ENCODE peak calls at places on chromosomes 6 and 20, in five cellular contexts. One of them, this sample, is unnamed.

GRCh38 chr6:141988954-141989705 is 143.6 kb upstream of the GJE1 start:
- DNase-seq in A549: peak
- DNase-seq in HepG2: peak
- DNase-seq in H1: peak
- DNase-seq in K562: no peak
- DNase-seq in this sample: no peak

GRCh38 chr6:45554596-45554995 is 176.9 kb upstream of the SUPT3H start:
- DNase-seq in A549: no peak
- DNase-seq in HepG2: no peak
- DNase-seq in H1: no peak
- DNase-seq in K562: no peak
- DNase-seq in this sample: no peak

GRCh38 chr6:111593516-111593824 is 12.2 kb downstream of the TRAF3IP2 start:
- DNase-seq in A549: no peak
- DNase-seq in HepG2: no peak
- DNase-seq in H1: no peak
- DNase-seq in K562: no peak
- DNase-seq in this sample: no peak

GRCh38 chr20:23205656-23206055 is 119.5 kb upstream of the CD93 start:
- DNase-seq in A549: no peak
- DNase-seq in HepG2: no peak
- DNase-seq in H1: peak
- DNase-seq in K562: no peak
- DNase-seq in this sample: no peak

GRCh38 chr6:116251568-116252384 is 2.1 kb downstream of the TSPYL4 start:
- DNase-seq in A549: no peak
- DNase-seq in HepG2: no peak
- DNase-seq in H1: no peak
- DNase-seq in K562: no peak
- DNase-seq in this sample: no peak

GRCh38 chr6:47743744-47744143 is 38.1 kb upstream of the OPN5 start:
- DNase-seq in A549: peak
- DNase-seq in HepG2: no peak
- DNase-seq in H1: no peak
- DNase-seq in K562: no peak
- DNase-seq in this sample: no peak

GRCh38 chr20:13432126-13432525 is 206.6 kb downstream of the TASP1 start:
- DNase-seq in A549: no peak
- DNase-seq in HepG2: no peak
- DNase-seq in H1: no peak
- DNase-seq in K562: no peak
- DNase-seq in this sample: no peak

GRCh38 chr6:119349341-119350201 is at the start of gene MAN1A1:
- DNase-seq in A549: peak
- DNase-seq in HepG2: peak
- DNase-seq in H1: peak
- DNase-seq in K562: peak
- DNase-seq in this sample: no peak

GRCh38 chr20:64084209-64085152 is at the start of gene LKAAEAR1:
- DNase-seq in A549: no peak
- DNase-seq in HepG2: no peak
- DNase-seq in H1: peak
- DNase-seq in K562: no peak
- DNase-seq in this sample: no peak

GRCh38 chr6:128657181-128657580 is 136.8 kb upstream of the PTPRK start:
- DNase-seq in A549: no peak
- DNase-seq in HepG2: no peak
- DNase-seq in H1: no peak
- DNase-seq in K562: no peak
- DNase-seq in this sample: no peak

GRCh38 chr6:150813319-150813992 is 52.0 kb upstream of the MTHFD1L start:
- DNase-seq in A549: peak
- DNase-seq in HepG2: no peak
- DNase-seq in H1: no peak
- DNase-seq in K562: no peak
- DNase-seq in this sample: peak

GRCh38 chr20:62741701-62742491 is 33.3 kb downstream of the NTSR1 start:
- DNase-seq in A549: no peak
- DNase-seq in HepG2: no peak
- DNase-seq in H1: no peak
- DNase-seq in K562: no peak
- DNase-seq in this sample: no peak

GRCh38 chr6:106790146-106790770 is 160.9 kb downstream of the QRSL1 start:
- DNase-seq in A549: no peak
- DNase-seq in HepG2: peak
- DNase-seq in H1: no peak
- DNase-seq in K562: no peak
- DNase-seq in this sample: no peak

GRCh38 chr6:6843057-6843627 is 254.6 kb downstream of the LY86 start:
- DNase-seq in A549: peak
- DNase-seq in HepG2: no peak
- DNase-seq in H1: no peak
- DNase-seq in K562: no peak
- DNase-seq in this sample: no peak

GRCh38 chr6:51090343-51090742 is 271.7 kb downstream of the TFAP2B start:
- DNase-seq in A549: no peak
- DNase-seq in HepG2: no peak
- DNase-seq in H1: no peak
- DNase-seq in K562: no peak
- DNase-seq in this sample: no peak

GRCh38 chr6:137827411-137827940 is 39.6 kb upstream of the TNFAIP3 start:
- DNase-seq in A549: no peak
- DNase-seq in HepG2: no peak
- DNase-seq in H1: no peak
- DNase-seq in K562: no peak
- DNase-seq in this sample: no peak

GRCh38 chr6:125872259-125872921 is 81.6 kb downstream of the NCOA7 start:
- DNase-seq in A549: peak
- DNase-seq in HepG2: no peak
- DNase-seq in H1: no peak
- DNase-seq in K562: peak
- DNase-seq in this sample: no peak

GRCh38 chr6:79084693-79085092 is 6.6 kb upstream of the PHIP start:
- DNase-seq in A549: no peak
- DNase-seq in HepG2: peak
- DNase-seq in H1: no peak
- DNase-seq in K562: no peak
- DNase-seq in this sample: no peak

GRCh38 chr6:157226761-157227160 is 96.6 kb downstream of the TMEM242 start:
- DNase-seq in A549: no peak
- DNase-seq in HepG2: no peak
- DNase-seq in H1: peak
- DNase-seq in K562: no peak
- DNase-seq in this sample: no peak
- H3K27ac ChIP-seq in A549: no peak
- H3K27ac ChIP-seq in HepG2: no peak
- H3K27ac ChIP-seq in H1: no peak
- H3K27ac ChIP-seq in K562: no peak
- H3K27ac ChIP-seq in this sample: no peak

GRCh38 chr6:89745096-89745495 is 74.5 kb downstream of the MDN1 start:
- DNase-seq in A549: no peak
- DNase-seq in HepG2: no peak
- DNase-seq in H1: no peak
- DNase-seq in K562: no peak
- DNase-seq in this sample: no peak
- TF ChIP-seq KDM1A in A549: no peak
- TF ChIP-seq KDM1A in HepG2: no peak
- TF ChIP-seq KDM1A in H1: no peak
- TF ChIP-seq KDM1A in K562: no peak
- TF ChIP-seq KDM1A in this sample: no peak

DNA sequence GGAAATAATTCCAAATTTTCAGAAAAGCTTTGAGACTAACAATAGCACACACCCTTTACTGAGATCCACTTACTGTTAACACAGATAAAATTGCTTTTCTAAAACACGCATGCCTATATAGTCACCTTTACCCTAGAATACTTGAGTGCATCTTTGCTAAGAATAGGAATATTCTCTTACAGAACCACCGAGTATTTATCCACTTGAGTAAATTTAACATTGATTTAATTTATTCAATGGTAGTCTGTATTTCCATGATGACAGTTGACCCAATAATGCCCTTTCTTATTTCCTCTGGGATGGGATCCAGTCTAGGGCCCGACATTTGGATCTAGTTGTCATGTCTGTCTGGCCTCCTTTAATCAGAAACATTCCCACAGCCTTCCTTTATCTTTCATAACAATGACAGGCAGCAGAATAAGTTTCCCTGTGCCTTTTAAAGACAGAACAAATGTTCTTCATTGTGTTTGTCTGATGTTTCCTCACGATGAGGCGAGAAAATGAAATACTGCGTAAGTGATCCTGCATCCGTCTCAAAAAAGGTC is 56.6 kb upstream of the ERVFRD-1 start:
- DNase-seq in A549: no peak
- DNase-seq in HepG2: no peak
- DNase-seq in H1: no peak
- DNase-seq in K562: no peak
- DNase-seq in this sample: no peak
- H3K27ac ChIP-seq in A549: no peak
- H3K27ac ChIP-seq in HepG2: no peak
- H3K27ac ChIP-seq in H1: no peak
- H3K27ac ChIP-seq in K562: no peak
- H3K27ac ChIP-seq in this sample: no peak

GRCh38 chr6:36673882-36674281 is 4.6 kb upstream of the CDKN1A start:
- DNase-seq in A549: no peak
- DNase-seq in HepG2: no peak
- DNase-seq in H1: no peak
- DNase-seq in K562: no peak
- DNase-seq in this sample: no peak

GRCh38 chr6:36668601-36669390 is 9.7 kb upstream of the CDKN1A start:
- DNase-seq in A549: no peak
- DNase-seq in HepG2: no peak
- DNase-seq in H1: no peak
- DNase-seq in K562: no peak
- DNase-seq in this sample: no peak

GRCh38 chr6:36670271-36670670 is 8.2 kb upstream of the CDKN1A start:
- DNase-seq in A549: no peak
- DNase-seq in HepG2: no peak
- DNase-seq in H1: no peak
- DNase-seq in K562: no peak
- DNase-seq in this sample: no peak

GRCh38 chr6:36674942-36675341 is 3.6 kb upstream of the CDKN1A start:
- DNase-seq in A549: no peak
- DNase-seq in HepG2: no peak
- DNase-seq in H1: no peak
- DNase-seq in K562: no peak
- DNase-seq in this sample: no peak

DNA sequence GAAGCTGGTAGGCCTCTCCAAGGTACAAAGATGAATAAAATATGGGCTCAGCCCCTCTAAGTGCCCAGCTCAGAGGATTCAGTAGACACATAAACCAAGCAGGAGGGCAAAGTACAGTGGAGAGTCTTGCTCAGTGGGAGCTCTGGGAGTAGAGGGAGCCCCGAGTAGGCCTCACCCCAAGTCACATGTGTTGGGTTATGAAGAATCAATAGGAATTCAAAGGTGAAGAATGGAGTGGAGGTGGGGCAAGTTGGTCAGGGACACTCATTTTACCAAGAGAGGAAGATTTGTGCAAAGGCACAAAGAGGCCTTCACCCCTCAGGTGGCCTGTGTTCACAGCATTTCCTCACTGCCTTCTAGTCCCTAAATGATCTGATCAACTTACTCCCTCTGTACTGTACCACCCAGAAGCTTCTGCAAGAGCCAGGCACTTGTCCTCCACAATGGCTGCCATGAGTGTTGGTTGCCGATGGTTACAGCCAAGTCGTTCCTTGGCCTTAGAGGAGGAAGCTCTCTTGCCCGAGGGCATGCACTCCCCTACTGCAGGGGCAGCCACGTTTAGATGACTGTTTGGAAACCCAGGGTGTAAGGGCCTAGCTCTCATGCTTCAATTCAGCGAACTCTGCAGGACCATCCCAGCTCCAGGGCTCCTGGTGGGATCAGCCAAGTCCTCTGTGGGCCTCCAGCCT is 6.7 kb upstream of the CDKN1A start:
- DNase-seq in A549: no peak
- DNase-seq in HepG2: peak
- DNase-seq in H1: no peak
- DNase-seq in K562: no peak
- DNase-seq in this sample: no peak
- TF ChIP-seq KDM1A in A549: no peak
- TF ChIP-seq KDM1A in HepG2: no peak
- TF ChIP-seq KDM1A in H1: no peak
- TF ChIP-seq KDM1A in K562: no peak
- TF ChIP-seq KDM1A in this sample: no peak

GRCh38 chr6:17729223-17730077 is 22.7 kb upstream of the NUP153 start:
- DNase-seq in A549: no peak
- DNase-seq in HepG2: no peak
- DNase-seq in H1: no peak
- DNase-seq in K562: no peak
- DNase-seq in this sample: no peak

GRCh38 chr6:17721671-17722070 is 14.9 kb upstream of the NUP153 start:
- DNase-seq in A549: no peak
- DNase-seq in HepG2: no peak
- DNase-seq in H1: no peak
- DNase-seq in K562: peak
- DNase-seq in this sample: no peak

GRCh38 chr6:17724341-17724740 is 17.6 kb upstream of the NUP153 start:
- DNase-seq in A549: no peak
- DNase-seq in HepG2: no peak
- DNase-seq in H1: no peak
- DNase-seq in K562: no peak
- DNase-seq in this sample: no peak

GRCh38 chr6:17728551-17729222 is 22.0 kb upstream of the NUP153 start:
- DNase-seq in A549: no peak
- DNase-seq in HepG2: no peak
- DNase-seq in H1: no peak
- DNase-seq in K562: no peak
- DNase-seq in this sample: no peak

GRCh38 chr6:17725083-17725482 is 18.4 kb upstream of the NUP153 start:
- DNase-seq in A549: no peak
- DNase-seq in HepG2: peak
- DNase-seq in H1: peak
- DNase-seq in K562: peak
- DNase-seq in this sample: no peak
- H3K27ac ChIP-seq in A549: no peak
- H3K27ac ChIP-seq in HepG2: peak
- H3K27ac ChIP-seq in H1: no peak
- H3K27ac ChIP-seq in K562: peak
- H3K27ac ChIP-seq in this sample: no peak